ENCODE peak calls at places on chromosome 1, in five cellular contexts. Y, F, T, Q and R are unnamed samples.

GRCh38 chr1:53807916-53808315 is 30.2 kb downstream of the NDC1 start:
- DNase-seq in Y (no peak), F (peak), T (no peak), Q (no peak), R (no peak)

GRCh38 chr1:233020441-233020840 is 70.0 kb downstream of the NTPCR start:
- DNase-seq in Y (peak), F (peak), T (no peak), Q (no peak), R (no peak)

GRCh38 chr1:7043729-7044470 is 258.6 kb downstream of the CAMTA1 start:
- DNase-seq in Y (no peak), F (no peak), T (no peak), Q (no peak), R (no peak)

GRCh38 chr1:62250126-62250726 is 55.6 kb downstream of the L1TD1 start:
- DNase-seq in Y (no peak), F (no peak), T (no peak), Q (no peak), R (no peak)

GRCh38 chr1:56451491-56451890 is 127.9 kb downstream of the PLPP3 start:
- DNase-seq in Y (no peak), F (no peak), T (no peak), Q (no peak), R (no peak)

GRCh38 chr1:199929556-199929955 is 98.0 kb upstream of the NR5A2 start:
- DNase-seq in Y (no peak), F (no peak), T (no peak), Q (no peak), R (no peak)

GRCh38 chr1:6447818-6448748 is 17.9 kb downstream of the TNFRSF25 start:
- DNase-seq in Y (no peak), F (no peak), T (peak), Q (peak), R (no peak)

GRCh38 chr1:114181356-114181755 is 27.7 kb upstream of the SYT6 start:
- DNase-seq in Y (no peak), F (no peak), T (no peak), Q (no peak), R (no peak)

GRCh38 chr1:89939059-89939570 is 55.8 kb upstream of the ZNF326 start:
- DNase-seq in Y (no peak), F (no peak), T (no peak), Q (no peak), R (no peak)

GRCh38 chr1:162497104-162497722 is 405 bp upstream of the UHMK1 start:
- DNase-seq in Y (no peak), F (no peak), T (no peak), Q (no peak), R (no peak)

GRCh38 chr1:40906781-40907400 is 44.7 kb upstream of the CITED4 start:
- DNase-seq in Y (no peak), F (no peak), T (peak), Q (no peak), R (no peak)

GRCh38 chr1:205220421-205220820 is 7.3 kb upstream of the TMCC2 start:
- DNase-seq in Y (no peak), F (no peak), T (no peak), Q (no peak), R (no peak)

GRCh38 chr1:21072721-21073120 is 104.0 kb downstream of the EIF4G3 start:
- DNase-seq in Y (no peak), F (peak), T (no peak), Q (no peak), R (no peak)

GRCh38 chr1:143720087-143721023 is 251.4 kb downstream of the FAM72C start:
- DNase-seq in Y (peak), F (no peak), T (no peak), Q (no peak), R (no peak)

GRCh38 chr1:214525535-214526019 is 25.8 kb downstream of the PTPN14 start:
- DNase-seq in Y (no peak), F (peak), T (peak), Q (no peak), R (no peak)

GRCh38 chr1:244614113-244614836 is 38.7 kb upstream of the DESI2 start:
- DNase-seq in Y (peak), F (peak), T (no peak), Q (no peak), R (no peak)

GRCh38 chr1:36355811-36356210 is 29.9 kb downstream of the STK40 start:
- DNase-seq in Y (no peak), F (no peak), T (no peak), Q (no peak), R (no peak)
- TF ChIP-seq CTCF in Y (no peak), F (no peak), T (no peak), Q (no peak), R (no peak)

GRCh38 chr1:218344814-218345672 is at the start of gene TGFB2:
- DNase-seq in Y (no peak), F (peak), T (peak), Q (no peak), R (peak)

GRCh38 chr1:218347316-218347712 is 2.2 kb downstream of the TGFB2 start:
- DNase-seq in Y (no peak), F (peak), T (peak), Q (no peak), R (no peak)

GRCh38 chr1:218346391-218347204 is 1.5 kb downstream of the TGFB2 start:
- DNase-seq in Y (no peak), F (peak), T (peak), Q (no peak), R (peak)

GRCh38 chr1:218347713-218348627 is 2.8 kb downstream of the TGFB2 start:
- DNase-seq in Y (no peak), F (peak), T (peak), Q (no peak), R (no peak)

GRCh38 chr1:218345673-218346390 is 696 bp downstream of the TGFB2 start:
- DNase-seq in Y (peak), F (peak), T (peak), Q (peak), R (peak)
- TF ChIP-seq CTCF in Y (no peak), F (no peak), T (no peak), Q (no peak), R (no peak)

GRCh38 chr1:154741747-154742495 is 128.2 kb downstream of the KCNN3 start:
- DNase-seq in Y (no peak), F (peak), T (no peak), Q (no peak), R (no peak)
- TF ChIP-seq CTCF in Y (no peak), F (no peak), T (peak), Q (no peak), R (no peak)

DNA sequence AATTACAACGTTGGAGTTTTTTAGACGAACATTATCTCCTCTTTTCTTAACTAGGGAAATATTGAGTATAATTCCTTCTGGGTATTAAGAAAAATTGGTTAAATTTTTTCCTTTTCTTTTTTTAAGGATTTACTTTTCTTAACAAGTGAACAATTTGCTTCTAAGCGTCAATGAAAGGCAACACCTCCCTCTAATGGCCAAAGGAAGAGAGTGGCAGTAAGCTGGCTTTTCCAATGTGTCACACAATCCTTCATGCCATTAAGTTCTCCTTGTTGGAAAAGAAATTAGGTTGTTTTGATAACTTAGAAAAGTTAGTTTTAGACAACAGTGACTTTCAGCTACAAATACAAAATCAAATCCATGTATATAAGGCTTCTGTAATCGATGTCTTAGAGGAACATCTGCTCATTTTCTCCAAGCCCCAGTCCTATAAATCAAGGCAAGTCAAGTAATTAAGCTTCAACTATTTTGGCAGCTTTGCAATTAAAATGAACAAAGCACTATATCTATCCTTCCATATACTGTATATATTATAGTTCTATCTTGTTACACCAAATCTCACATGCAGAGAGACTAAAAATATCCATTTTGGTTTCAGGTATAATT is 62.8 kb downstream of the EDEM3 start:
- DNase-seq in Y (no peak), F (peak), T (peak), Q (no peak), R (no peak)
- TF ChIP-seq CTCF in Y (peak), F (peak), T (peak), Q (peak), R (no peak)

GRCh38 chr1:22915280-22915679 is 57.4 kb downstream of the LACTBL1 start:
- DNase-seq in Y (no peak), F (no peak), T (no peak), Q (no peak), R (no peak)

GRCh38 chr1:22914156-22914555 is 58.5 kb downstream of the LACTBL1 start:
- DNase-seq in Y (no peak), F (no peak), T (no peak), Q (no peak), R (no peak)

GRCh38 chr1:22913421-22913820 is 59.2 kb downstream of the LACTBL1 start:
- DNase-seq in Y (no peak), F (no peak), T (no peak), Q (no peak), R (no peak)

GRCh38 chr1:22915816-22916468 is 56.7 kb downstream of the LACTBL1 start:
- DNase-seq in Y (no peak), F (no peak), T (no peak), Q (no peak), R (no peak)

GRCh38 chr1:22914633-22915217 is 57.9 kb downstream of the LACTBL1 start:
- DNase-seq in Y (no peak), F (no peak), T (no peak), Q (no peak), R (no peak)
- TF ChIP-seq CTCF in Y (no peak), F (no peak), T (no peak), Q (no peak), R (no peak)

GRCh38 chr1:246772686-246773085 is 48.5 kb downstream of the SCCPDH start:
- DNase-seq in Y (no peak), F (no peak), T (no peak), Q (no peak), R (no peak)

GRCh38 chr1:246765521-246765920 is 41.3 kb downstream of the SCCPDH start:
- DNase-seq in Y (no peak), F (no peak), T (no peak), Q (no peak), R (no peak)

GRCh38 chr1:246768403-246769020 is 44.3 kb downstream of the SCCPDH start:
- DNase-seq in Y (no peak), F (no peak), T (no peak), Q (no peak), R (no peak)

GRCh38 chr1:246771366-246771765 is 47.2 kb downstream of the SCCPDH start:
- DNase-seq in Y (no peak), F (no peak), T (no peak), Q (no peak), R (no peak)

DNA sequence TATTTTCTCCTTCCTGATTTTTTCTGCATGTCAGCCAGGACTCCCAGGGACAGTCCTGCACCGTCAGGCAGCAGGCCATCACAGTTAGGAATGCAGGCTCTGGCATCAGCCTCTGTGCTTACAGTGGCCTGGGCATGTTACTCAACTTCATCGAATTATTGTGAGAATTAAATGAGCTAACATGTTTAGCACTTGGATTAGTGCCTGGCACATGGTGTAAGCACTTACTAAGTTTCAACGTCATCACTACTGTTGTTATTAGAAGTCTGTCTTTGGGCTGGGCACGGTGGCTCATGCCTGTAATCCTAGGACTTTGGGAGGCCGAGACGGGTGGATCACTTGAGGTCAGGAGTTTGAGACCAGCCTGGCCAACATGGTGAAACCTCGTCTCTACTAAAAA is 45.1 kb downstream of the SCCPDH start:
- DNase-seq in Y (no peak), F (peak), T (no peak), Q (no peak), R (peak)
- TF ChIP-seq CTCF in Y (no peak), F (no peak), T (no peak), Q (no peak), R (no peak)